ENCODE peak calls at places on chromosomes 13 and 19, in eight cellular contexts. One of them, this sample, is unnamed.
A peak's percentile ranks its signal among the peaks of the same experiment; 100 is the strongest.

GRCh38 chr13:37134411-37135041 is 29.1 kb upstream of the CSNK1A1L start:
- DNase-seq in right lobe of liver: no peak
- DNase-seq in CD8-positive, alpha-beta T cell: no peak
- DNase-seq in HCT116: no peak
- DNase-seq in body of pancreas: no peak
- DNase-seq in brain microvascular endothelial cell: peak; percentile 96
- DNase-seq in effector memory CD4-positive, alpha-beta T cell: no peak
- DNase-seq in IMR-90: peak; percentile 90
- DNase-seq in this sample: no peak

GRCh38 chr19:39679056-39679790 is 23.5 kb downstream of the LGALS16 start:
- DNase-seq in IMR-90: no peak
- DNase-seq in effector memory CD4-positive, alpha-beta T cell: no peak
- DNase-seq in right lobe of liver: no peak
- DNase-seq in CD8-positive, alpha-beta T cell: no peak
- DNase-seq in HCT116: no peak
- DNase-seq in body of pancreas: no peak
- DNase-seq in brain microvascular endothelial cell: no peak
- DNase-seq in this sample: peak; percentile 60

GRCh38 chr19:19637523-19638251 is 5.8 kb downstream of the GMIP start:
- DNase-seq in IMR-90: no peak
- DNase-seq in body of pancreas: no peak
- DNase-seq in brain microvascular endothelial cell: no peak
- DNase-seq in effector memory CD4-positive, alpha-beta T cell: no peak
- DNase-seq in right lobe of liver: no peak
- DNase-seq in CD8-positive, alpha-beta T cell: no peak
- DNase-seq in HCT116: no peak
- DNase-seq in this sample: no peak

GRCh38 chr19:15260939-15261338 is 28.7 kb upstream of the EPHX3 start:
- DNase-seq in right lobe of liver: no peak
- DNase-seq in brain microvascular endothelial cell: no peak
- DNase-seq in CD8-positive, alpha-beta T cell: no peak
- DNase-seq in effector memory CD4-positive, alpha-beta T cell: no peak
- DNase-seq in body of pancreas: no peak
- DNase-seq in IMR-90: no peak
- DNase-seq in HCT116: no peak
- DNase-seq in this sample: no peak

GRCh38 chr13:105703843-105704242 is 831.6 kb downstream of the EFNB2 start:
- DNase-seq in CD8-positive, alpha-beta T cell: no peak
- DNase-seq in brain microvascular endothelial cell: no peak
- DNase-seq in right lobe of liver: no peak
- DNase-seq in effector memory CD4-positive, alpha-beta T cell: no peak
- DNase-seq in body of pancreas: no peak
- DNase-seq in IMR-90: no peak
- DNase-seq in HCT116: no peak
- DNase-seq in this sample: no peak

GRCh38 chr19:4373601-4374441 is 26.5 kb downstream of the SH3GL1 start:
- DNase-seq in brain microvascular endothelial cell: no peak
- DNase-seq in right lobe of liver: no peak
- DNase-seq in HCT116: no peak
- DNase-seq in effector memory CD4-positive, alpha-beta T cell: no peak
- DNase-seq in body of pancreas: no peak
- DNase-seq in CD8-positive, alpha-beta T cell: no peak
- DNase-seq in IMR-90: peak; percentile 36
- DNase-seq in this sample: peak; percentile 70

GRCh38 chr13:46565808-46566750 is 13.1 kb downstream of the LRCH1 start:
- DNase-seq in brain microvascular endothelial cell: no peak
- DNase-seq in HCT116: no peak
- DNase-seq in body of pancreas: no peak
- DNase-seq in right lobe of liver: no peak
- DNase-seq in IMR-90: no peak
- DNase-seq in effector memory CD4-positive, alpha-beta T cell: no peak
- DNase-seq in CD8-positive, alpha-beta T cell: no peak
- DNase-seq in this sample: no peak

GRCh38 chr19:38862321-38863059 is 12.7 kb upstream of the HNRNPL start:
- DNase-seq in HCT116: no peak
- DNase-seq in effector memory CD4-positive, alpha-beta T cell: no peak
- DNase-seq in right lobe of liver: no peak
- DNase-seq in IMR-90: no peak
- DNase-seq in body of pancreas: peak; percentile 79
- DNase-seq in CD8-positive, alpha-beta T cell: no peak
- DNase-seq in brain microvascular endothelial cell: no peak
- DNase-seq in this sample: peak; percentile 77

GRCh38 chr19:57075801-57076492 is 43.8 kb upstream of the USP29 start:
- DNase-seq in right lobe of liver: no peak
- DNase-seq in body of pancreas: no peak
- DNase-seq in brain microvascular endothelial cell: no peak
- DNase-seq in effector memory CD4-positive, alpha-beta T cell: no peak
- DNase-seq in CD8-positive, alpha-beta T cell: no peak
- DNase-seq in IMR-90: no peak
- DNase-seq in HCT116: no peak
- DNase-seq in this sample: no peak

GRCh38 chr13:106318941-106319411 is 216.5 kb downstream of the EFNB2 start:
- DNase-seq in effector memory CD4-positive, alpha-beta T cell: no peak
- DNase-seq in CD8-positive, alpha-beta T cell: no peak
- DNase-seq in brain microvascular endothelial cell: peak; percentile 98
- DNase-seq in HCT116: peak; percentile 62
- DNase-seq in IMR-90: peak; percentile 96
- DNase-seq in right lobe of liver: no peak
- DNase-seq in body of pancreas: no peak
- DNase-seq in this sample: no peak

GRCh38 chr19:19232231-19232630 is 20.5 kb downstream of the NCAN start:
- DNase-seq in body of pancreas: no peak
- DNase-seq in IMR-90: no peak
- DNase-seq in right lobe of liver: no peak
- DNase-seq in brain microvascular endothelial cell: no peak
- DNase-seq in effector memory CD4-positive, alpha-beta T cell: no peak
- DNase-seq in CD8-positive, alpha-beta T cell: no peak
- DNase-seq in HCT116: no peak
- DNase-seq in this sample: no peak

GRCh38 chr13:34657716-34658115 is 284.4 kb upstream of the NBEA start:
- DNase-seq in body of pancreas: no peak
- DNase-seq in brain microvascular endothelial cell: peak; percentile 5
- DNase-seq in effector memory CD4-positive, alpha-beta T cell: no peak
- DNase-seq in right lobe of liver: no peak
- DNase-seq in HCT116: no peak
- DNase-seq in IMR-90: peak; percentile 24
- DNase-seq in CD8-positive, alpha-beta T cell: no peak
- DNase-seq in this sample: no peak

GRCh38 chr13:34655554-34655953 is 286.5 kb upstream of the NBEA start:
- DNase-seq in HCT116: no peak
- DNase-seq in effector memory CD4-positive, alpha-beta T cell: no peak
- DNase-seq in right lobe of liver: no peak
- DNase-seq in CD8-positive, alpha-beta T cell: no peak
- DNase-seq in IMR-90: no peak
- DNase-seq in body of pancreas: no peak
- DNase-seq in brain microvascular endothelial cell: no peak
- DNase-seq in this sample: no peak

GRCh38 chr13:34654203-34654602 is 287.9 kb upstream of the NBEA start:
- DNase-seq in brain microvascular endothelial cell: no peak
- DNase-seq in right lobe of liver: no peak
- DNase-seq in HCT116: no peak
- DNase-seq in effector memory CD4-positive, alpha-beta T cell: no peak
- DNase-seq in CD8-positive, alpha-beta T cell: no peak
- DNase-seq in IMR-90: no peak
- DNase-seq in body of pancreas: no peak
- DNase-seq in this sample: no peak

GRCh38 chr13:34654682-34655081 is 287.4 kb upstream of the NBEA start:
- DNase-seq in IMR-90: no peak
- DNase-seq in body of pancreas: no peak
- DNase-seq in HCT116: no peak
- DNase-seq in CD8-positive, alpha-beta T cell: no peak
- DNase-seq in right lobe of liver: no peak
- DNase-seq in brain microvascular endothelial cell: no peak
- DNase-seq in effector memory CD4-positive, alpha-beta T cell: no peak
- DNase-seq in this sample: no peak
- H3K27me3 ChIP-seq in IMR-90: no peaks in the 10 kb centered on the region
- H3K27me3 ChIP-seq in body of pancreas: no peaks in the 10 kb centered on the region
- H3K27me3 ChIP-seq in HCT116: no peaks in the 10 kb centered on the region
- H3K27me3 ChIP-seq in CD8-positive, alpha-beta T cell: no peaks in the 10 kb centered on the region
- H3K27me3 ChIP-seq in right lobe of liver: no peaks in the 10 kb centered on the region
- H3K27me3 ChIP-seq in brain microvascular endothelial cell: no peaks in the 10 kb centered on the region
- H3K27me3 ChIP-seq in effector memory CD4-positive, alpha-beta T cell: no peaks in the 10 kb centered on the region
- H3K27me3 ChIP-seq in this sample: no peaks in the 10 kb centered on the region

GRCh38 chr19:10766681-10767201 is 48.9 kb downstream of the DNM2 start:
- DNase-seq in CD8-positive, alpha-beta T cell: no peak
- DNase-seq in effector memory CD4-positive, alpha-beta T cell: no peak
- DNase-seq in body of pancreas: peak; percentile 83
- DNase-seq in HCT116: no peak
- DNase-seq in right lobe of liver: no peak
- DNase-seq in IMR-90: peak; percentile 24
- DNase-seq in brain microvascular endothelial cell: no peak
- DNase-seq in this sample: no peak

GRCh38 chr19:10767726-10768125 is 49.8 kb downstream of the DNM2 start:
- DNase-seq in body of pancreas: no peak
- DNase-seq in effector memory CD4-positive, alpha-beta T cell: no peak
- DNase-seq in right lobe of liver: no peak
- DNase-seq in HCT116: no peak
- DNase-seq in CD8-positive, alpha-beta T cell: no peak
- DNase-seq in IMR-90: no peak
- DNase-seq in brain microvascular endothelial cell: no peak
- DNase-seq in this sample: no peak

GRCh38 chr19:10764340-10764894 is 46.5 kb downstream of the DNM2 start:
- DNase-seq in right lobe of liver: peak; percentile 79
- DNase-seq in effector memory CD4-positive, alpha-beta T cell: no peak
- DNase-seq in CD8-positive, alpha-beta T cell: no peak
- DNase-seq in IMR-90: no peak
- DNase-seq in body of pancreas: peak; percentile 58
- DNase-seq in brain microvascular endothelial cell: no peak
- DNase-seq in HCT116: no peak
- DNase-seq in this sample: no peak

GRCh38 chr19:10768369-10768768 is 50.5 kb downstream of the DNM2 start:
- DNase-seq in body of pancreas: no peak
- DNase-seq in HCT116: no peak
- DNase-seq in right lobe of liver: no peak
- DNase-seq in brain microvascular endothelial cell: no peak
- DNase-seq in IMR-90: no peak
- DNase-seq in CD8-positive, alpha-beta T cell: no peak
- DNase-seq in effector memory CD4-positive, alpha-beta T cell: no peak
- DNase-seq in this sample: no peak

DNA sequence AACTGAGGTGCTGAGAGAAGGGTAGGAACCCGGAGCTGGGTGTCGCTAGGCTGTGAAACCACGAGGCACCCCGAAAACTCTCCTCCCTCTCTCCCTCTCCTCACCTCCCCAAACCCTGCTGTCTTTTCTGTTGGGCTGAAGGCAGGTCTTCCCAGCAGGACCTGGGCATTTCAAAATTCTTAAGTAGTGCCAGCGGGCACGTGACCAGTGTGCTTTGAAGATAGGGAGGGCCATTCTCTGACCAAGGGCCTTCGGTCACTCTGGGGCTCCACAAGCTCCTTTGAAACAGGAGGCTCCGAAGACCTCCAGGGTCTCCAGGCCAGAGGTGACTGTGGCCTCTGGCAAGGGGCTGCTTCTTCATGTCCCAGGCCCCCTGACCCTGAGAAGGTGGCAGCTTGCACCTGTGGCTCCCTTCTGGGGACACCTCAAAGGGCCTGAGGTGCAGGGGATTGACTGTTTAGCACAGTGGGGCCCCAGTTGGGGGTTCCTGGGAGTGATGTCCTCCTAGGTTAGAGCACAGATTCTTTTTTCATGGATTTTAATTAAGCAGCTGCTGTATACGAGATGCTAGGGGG is 48.3 kb downstream of the DNM2 start:
- DNase-seq in brain microvascular endothelial cell: no peak
- DNase-seq in right lobe of liver: no peak
- DNase-seq in effector memory CD4-positive, alpha-beta T cell: no peak
- DNase-seq in body of pancreas: peak; percentile 51
- DNase-seq in CD8-positive, alpha-beta T cell: no peak
- DNase-seq in IMR-90: no peak
- DNase-seq in HCT116: no peak
- DNase-seq in this sample: peak; percentile 68
- H3K27ac ChIP-seq in brain microvascular endothelial cell: no peak overlapping the region
- H3K27ac ChIP-seq in right lobe of liver: peak overlapping the region; percentile 12
- H3K27ac ChIP-seq in effector memory CD4-positive, alpha-beta T cell: no peak overlapping the region
- H3K27ac ChIP-seq in body of pancreas: peak overlapping the region; percentile 75
- H3K27ac ChIP-seq in CD8-positive, alpha-beta T cell: no peak overlapping the region
- H3K27ac ChIP-seq in IMR-90: no peak overlapping the region
- H3K27ac ChIP-seq in HCT116: no peak overlapping the region
- H3K27ac ChIP-seq in this sample: peak overlapping the region; percentile 74

GRCh38 chr19:52922841-52923781 is at the start of gene ZNF888:
- DNase-seq in body of pancreas: peak; percentile 90
- DNase-seq in IMR-90: peak; percentile 70
- DNase-seq in effector memory CD4-positive, alpha-beta T cell: peak; percentile 87
- DNase-seq in brain microvascular endothelial cell: peak; percentile 82
- DNase-seq in right lobe of liver: peak; percentile 88
- DNase-seq in CD8-positive, alpha-beta T cell: peak; percentile 86
- DNase-seq in HCT116: peak; percentile 59
- DNase-seq in this sample: peak; percentile 89

DNA sequence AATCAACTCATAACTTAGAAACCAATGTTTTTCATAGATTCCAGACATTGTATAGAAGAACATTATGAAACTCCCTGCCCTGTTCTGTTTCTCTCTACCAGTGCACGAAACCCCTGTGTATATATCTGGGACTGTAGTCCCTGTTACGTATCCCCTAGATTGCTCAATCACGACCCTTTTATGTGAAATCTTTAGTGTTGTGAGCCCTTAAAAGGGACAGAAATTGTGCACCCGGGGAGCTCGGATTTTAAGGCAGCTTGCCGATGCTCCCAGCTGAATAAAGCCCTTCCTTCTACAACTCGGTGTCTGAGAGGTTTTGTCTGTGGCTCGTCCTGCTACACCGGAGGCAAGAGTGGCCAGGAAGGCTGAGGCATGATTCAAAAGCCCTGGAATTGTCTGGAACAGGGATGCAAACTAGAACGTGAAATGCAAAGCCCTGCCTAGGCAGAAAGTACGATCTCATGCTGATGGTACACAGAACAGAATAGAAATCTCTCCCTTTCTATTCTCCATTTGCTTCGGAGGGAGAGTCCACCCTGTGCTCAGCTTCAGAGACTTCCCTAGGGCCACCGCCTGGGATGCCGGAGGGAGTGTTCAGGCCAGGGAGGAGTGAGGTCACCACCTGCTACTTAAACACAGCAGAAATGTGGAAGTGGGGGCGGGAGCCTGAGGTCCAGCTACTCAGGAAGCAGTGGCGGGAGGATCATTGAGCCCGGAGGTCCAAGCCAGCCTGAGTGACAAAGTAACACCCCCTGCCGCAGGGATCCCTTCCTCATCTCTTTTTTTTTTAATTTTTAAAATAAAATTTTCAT is 760 bp upstream of the ZNF888 start:
- DNase-seq in IMR-90: no peak
- DNase-seq in CD8-positive, alpha-beta T cell: no peak
- DNase-seq in brain microvascular endothelial cell: peak; percentile 6
- DNase-seq in effector memory CD4-positive, alpha-beta T cell: no peak
- DNase-seq in HCT116: no peak
- DNase-seq in body of pancreas: peak; percentile 65
- DNase-seq in right lobe of liver: peak; percentile 57
- DNase-seq in this sample: peak; percentile 58
- H3K4me3 ChIP-seq in IMR-90: peak overlapping the region; percentile 78
- H3K4me3 ChIP-seq in CD8-positive, alpha-beta T cell: peak overlapping the region; percentile 97
- H3K4me3 ChIP-seq in brain microvascular endothelial cell: peak overlapping the region; percentile 66
- H3K4me3 ChIP-seq in effector memory CD4-positive, alpha-beta T cell: peak overlapping the region; percentile 62
- H3K4me3 ChIP-seq in HCT116: peak overlapping the region; percentile 79
- H3K4me3 ChIP-seq in body of pancreas: no peak overlapping the region
- H3K4me3 ChIP-seq in right lobe of liver: peak overlapping the region; percentile 46
- H3K4me3 ChIP-seq in this sample: peak overlapping the region; percentile 81

DNA sequence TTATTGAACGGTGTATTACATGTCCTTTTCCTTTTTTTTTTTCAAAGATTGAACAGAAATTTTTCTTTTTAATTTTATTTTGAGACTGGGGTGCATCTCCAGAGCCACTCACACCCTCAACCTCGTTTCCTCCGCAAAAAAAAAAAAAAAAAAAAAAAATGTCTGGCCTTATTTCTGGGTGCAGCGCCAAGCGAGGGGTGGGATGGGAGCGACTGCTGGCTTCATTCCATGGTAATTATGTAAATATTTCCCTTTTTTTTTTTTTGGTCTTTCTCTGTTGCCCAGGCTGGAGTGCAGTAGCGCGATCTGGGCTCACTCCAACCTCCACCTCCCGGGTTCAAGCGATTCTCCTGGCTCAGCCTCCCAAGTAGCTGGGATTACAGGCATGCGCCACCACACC is 36.9 kb downstream of the ZSWIM4 start:
- DNase-seq in right lobe of liver: no peak
- DNase-seq in HCT116: no peak
- DNase-seq in CD8-positive, alpha-beta T cell: no peak
- DNase-seq in IMR-90: no peak
- DNase-seq in body of pancreas: no peak
- DNase-seq in brain microvascular endothelial cell: no peak
- DNase-seq in effector memory CD4-positive, alpha-beta T cell: no peak
- DNase-seq in this sample: no peak
- H3K27me3 ChIP-seq in right lobe of liver: no peaks in the 10 kb centered on the region
- H3K27me3 ChIP-seq in HCT116: no peaks in the 10 kb centered on the region
- H3K27me3 ChIP-seq in CD8-positive, alpha-beta T cell: no peaks in the 10 kb centered on the region
- H3K27me3 ChIP-seq in IMR-90: no peaks in the 10 kb centered on the region
- H3K27me3 ChIP-seq in body of pancreas: no peaks in the 10 kb centered on the region
- H3K27me3 ChIP-seq in brain microvascular endothelial cell: no peaks in the 10 kb centered on the region
- H3K27me3 ChIP-seq in effector memory CD4-positive, alpha-beta T cell: no peaks in the 10 kb centered on the region
- H3K27me3 ChIP-seq in this sample: no peaks in the 10 kb centered on the region